ENCODE peak calls at places on chromosomes 2 and 18, in six cellular contexts. B is endothelial cell of umbilical vein; A is occipital lobe; P is NAMALWA; J is frontal cortex; K is activated effector memory CD4-positive, alpha-beta T cell treated with anti-CD3 and anti-CD28 coated beads, Interleukin-2, amount 50 U/mL, for 16 hours. X is an unnamed sample.

GRCh38 chr2:196441527-196441926 is 198.0 kb upstream of the CCDC150 start:
- DNase-seq in K (no peak), A (no peak), P (no peak), J (no peak), B (no peak), X (no peak)

GRCh38 chr2:29834624-29835023 is 86.8 kb downstream of the ALK start:
- DNase-seq in B (no peak), A (no peak), J (no peak), K (no peak), P (no peak), X (no peak)

GRCh38 chr2:196592331-196592911 is 47.1 kb upstream of the CCDC150 start:
- DNase-seq in B (peak; percentile 39), P (no peak), K (no peak), J (no peak), A (peak; percentile 55), X (peak; percentile 25)

GRCh38 chr18:9885170-9886004 is at the start of gene TXNDC2:
- DNase-seq in P (no peak), J (no peak), K (no peak), B (no peak), A (no peak), X (no peak)

GRCh38 chr18:9734189-9734588 is 26.1 kb downstream of the RAB31 start:
- DNase-seq in K (no peak), A (no peak), J (no peak), P (no peak), B (no peak), X (no peak)

GRCh38 chr2:43402452-43402937 is 176.1 kb upstream of the ZFP36L2 start:
- DNase-seq in B (no peak), J (no peak), A (peak; percentile 39), P (no peak), K (no peak), X (no peak)

GRCh38 chr2:53040536-53041229 is 726.9 kb upstream of the CHAC2 start:
- DNase-seq in P (no peak), A (no peak), B (no peak), J (no peak), K (no peak), X (no peak)

GRCh38 chr2:44060990-44061389 is 65.2 kb upstream of the LRPPRC start:
- DNase-seq in P (no peak), K (no peak), B (no peak), J (no peak), A (no peak), X (no peak)

GRCh38 chr2:227889336-227889735 is 17.9 kb downstream of the DAW1 start:
- DNase-seq in J (no peak), P (no peak), A (no peak), B (no peak), K (no peak), X (no peak)

GRCh38 chr2:17518212-17519154 is at the start of gene RAD51AP2:
- DNase-seq in P (peak; percentile 90), J (peak; percentile 34), B (peak; percentile 55), K (no peak), A (peak; percentile 72), X (peak; percentile 61)

GRCh38 chr2:209463226-209463625 is 39.4 kb downstream of the MAP2 start:
- DNase-seq in A (no peak), B (no peak), J (no peak), K (no peak), P (peak; percentile 34), X (peak; percentile 19)

GRCh38 chr2:66982766-66983165 is 414.4 kb upstream of the ETAA1 start:
- DNase-seq in A (no peak), P (no peak), J (no peak), K (no peak), B (peak; percentile 4), X (no peak)

GRCh38 chr18:34444622-34445021 is 219.9 kb upstream of the NOL4 start:
- DNase-seq in K (no peak), J (no peak), P (no peak), B (no peak), A (no peak), X (no peak)

GRCh38 chr2:126906781-126907180 is 8.1 kb downstream of the TEX51 start:
- DNase-seq in K (peak; percentile 49), B (no peak), A (no peak), P (no peak), J (no peak), X (no peak)

GRCh38 chr18:27750014-27750413 is 426.9 kb downstream of the CDH2 start:
- DNase-seq in P (peak; percentile 48), J (peak; percentile 10), A (no peak), B (peak; percentile 29), K (no peak), X (peak; percentile 73)

GRCh38 chr18:8552151-8552550 is 57.1 kb upstream of the RAB12 start:
- DNase-seq in K (no peak), P (no peak), J (no peak), B (no peak), A (no peak), X (no peak)

GRCh38 chr2:203585541-203585940 is 50.4 kb upstream of the RAPH1 start:
- DNase-seq in K (no peak), P (no peak), B (no peak), A (no peak), J (no peak), X (no peak)

GRCh38 chr2:25129901-25130520 is 38.4 kb downstream of the POMC start:
- DNase-seq in P (no peak), B (no peak), A (peak; percentile 7), J (peak; percentile 36), K (no peak), X (no peak)

GRCh38 chr2:238502088-238502810 is 75.5 kb downstream of the ASB1 start:
- DNase-seq in J (no peak), B (no peak), K (no peak), A (no peak), P (no peak), X (no peak)

GRCh38 chr2:208466920-208467298 is 60.3 kb downstream of the PTH2R start:
- DNase-seq in J (no peak), P (no peak), A (no peak), K (no peak), B (no peak), X (no peak)

X was measured in ACHN.